ENCODE peak calls at places on chromosomes 13 and 19, in ten cellular contexts. One of them, this sample, is unnamed.

GRCh38 chr19:47729799-47730520 is 15.4 kb upstream of the NOP53 start:
- DNase-seq in HepG2: peak
- DNase-seq in heart left ventricle: peak
- DNase-seq in gastrocnemius medialis: peak
- DNase-seq in Peyer's patch: no peak
- DNase-seq in IMR-90: no peak
- DNase-seq in suprapubic skin: no peak
- DNase-seq in A549: peak
- DNase-seq in body of pancreas: peak
- DNase-seq in uterus: peak
- DNase-seq in this sample: peak

GRCh38 chr19:15323496-15324235 is 8.7 kb downstream of the BRD4 start:
- DNase-seq in HepG2: peak
- DNase-seq in heart left ventricle: peak
- DNase-seq in gastrocnemius medialis: peak
- DNase-seq in Peyer's patch: no peak
- DNase-seq in IMR-90: peak
- DNase-seq in suprapubic skin: no peak
- DNase-seq in A549: no peak
- DNase-seq in body of pancreas: peak
- DNase-seq in uterus: peak
- DNase-seq in this sample: peak

GRCh38 chr19:5090780-5091575 is 122.1 kb downstream of the KDM4B start:
- DNase-seq in HepG2: no peak
- DNase-seq in heart left ventricle: peak
- DNase-seq in gastrocnemius medialis: no peak
- DNase-seq in Peyer's patch: no peak
- DNase-seq in IMR-90: peak
- DNase-seq in suprapubic skin: no peak
- DNase-seq in A549: no peak
- DNase-seq in body of pancreas: no peak
- DNase-seq in uterus: peak
- DNase-seq in this sample: no peak

GRCh38 chr19:48565090-48565489 is 13.1 kb downstream of the SULT2B1 start:
- DNase-seq in HepG2: peak
- DNase-seq in heart left ventricle: no peak
- DNase-seq in gastrocnemius medialis: no peak
- DNase-seq in Peyer's patch: no peak
- DNase-seq in IMR-90: peak
- DNase-seq in suprapubic skin: no peak
- DNase-seq in A549: peak
- DNase-seq in body of pancreas: no peak
- DNase-seq in uterus: no peak
- DNase-seq in this sample: no peak

GRCh38 chr13:50319603-50320296 is 304.5 kb downstream of the KCNRG start:
- DNase-seq in HepG2: peak
- DNase-seq in heart left ventricle: no peak
- DNase-seq in gastrocnemius medialis: no peak
- DNase-seq in Peyer's patch: no peak
- DNase-seq in IMR-90: peak
- DNase-seq in suprapubic skin: no peak
- DNase-seq in A549: no peak
- DNase-seq in body of pancreas: no peak
- DNase-seq in uterus: no peak
- DNase-seq in this sample: no peak

GRCh38 chr19:43639507-43640423 is at the start of gene CADM4:
- DNase-seq in HepG2: no peak
- DNase-seq in heart left ventricle: no peak
- DNase-seq in gastrocnemius medialis: no peak
- DNase-seq in Peyer's patch: no peak
- DNase-seq in IMR-90: no peak
- DNase-seq in suprapubic skin: no peak
- DNase-seq in A549: no peak
- DNase-seq in body of pancreas: peak
- DNase-seq in uterus: peak
- DNase-seq in this sample: peak

GRCh38 chr13:107864543-107865460 is 350.5 kb downstream of the LIG4 start:
- DNase-seq in HepG2: peak
- DNase-seq in heart left ventricle: no peak
- DNase-seq in gastrocnemius medialis: no peak
- DNase-seq in Peyer's patch: no peak
- DNase-seq in IMR-90: peak
- DNase-seq in suprapubic skin: no peak
- DNase-seq in A549: no peak
- DNase-seq in body of pancreas: no peak
- DNase-seq in uterus: no peak
- DNase-seq in this sample: no peak

GRCh38 chr13:103006706-103007426 is 59.4 kb downstream of the SLC10A2 start:
- DNase-seq in HepG2: no peak
- DNase-seq in heart left ventricle: no peak
- DNase-seq in gastrocnemius medialis: no peak
- DNase-seq in Peyer's patch: no peak
- DNase-seq in IMR-90: no peak
- DNase-seq in suprapubic skin: no peak
- DNase-seq in A549: no peak
- DNase-seq in body of pancreas: no peak
- DNase-seq in uterus: no peak
- DNase-seq in this sample: no peak

GRCh38 chr13:46555722-46556121 is 2.8 kb downstream of the LRCH1 start:
- DNase-seq in HepG2: no peak
- DNase-seq in heart left ventricle: no peak
- DNase-seq in gastrocnemius medialis: no peak
- DNase-seq in Peyer's patch: no peak
- DNase-seq in IMR-90: no peak
- DNase-seq in suprapubic skin: no peak
- DNase-seq in A549: no peak
- DNase-seq in body of pancreas: no peak
- DNase-seq in uterus: no peak
- DNase-seq in this sample: no peak

GRCh38 chr13:46552888-46553520 is at the start of gene LRCH1:
- DNase-seq in HepG2: peak
- DNase-seq in heart left ventricle: peak
- DNase-seq in gastrocnemius medialis: peak
- DNase-seq in Peyer's patch: peak
- DNase-seq in IMR-90: peak
- DNase-seq in suprapubic skin: peak
- DNase-seq in A549: peak
- DNase-seq in body of pancreas: peak
- DNase-seq in uterus: peak
- DNase-seq in this sample: peak

GRCh38 chr13:46553521-46553885 is 533 bp downstream of the LRCH1 start:
- DNase-seq in HepG2: no peak
- DNase-seq in heart left ventricle: no peak
- DNase-seq in gastrocnemius medialis: no peak
- DNase-seq in Peyer's patch: no peak
- DNase-seq in IMR-90: no peak
- DNase-seq in suprapubic skin: no peak
- DNase-seq in A549: no peak
- DNase-seq in body of pancreas: no peak
- DNase-seq in uterus: peak
- DNase-seq in this sample: no peak

GRCh38 chr13:46554971-46555370 is 2.0 kb downstream of the LRCH1 start:
- DNase-seq in HepG2: no peak
- DNase-seq in heart left ventricle: no peak
- DNase-seq in gastrocnemius medialis: no peak
- DNase-seq in Peyer's patch: no peak
- DNase-seq in IMR-90: peak
- DNase-seq in suprapubic skin: no peak
- DNase-seq in A549: no peak
- DNase-seq in body of pancreas: no peak
- DNase-seq in uterus: no peak
- DNase-seq in this sample: no peak

DNA sequence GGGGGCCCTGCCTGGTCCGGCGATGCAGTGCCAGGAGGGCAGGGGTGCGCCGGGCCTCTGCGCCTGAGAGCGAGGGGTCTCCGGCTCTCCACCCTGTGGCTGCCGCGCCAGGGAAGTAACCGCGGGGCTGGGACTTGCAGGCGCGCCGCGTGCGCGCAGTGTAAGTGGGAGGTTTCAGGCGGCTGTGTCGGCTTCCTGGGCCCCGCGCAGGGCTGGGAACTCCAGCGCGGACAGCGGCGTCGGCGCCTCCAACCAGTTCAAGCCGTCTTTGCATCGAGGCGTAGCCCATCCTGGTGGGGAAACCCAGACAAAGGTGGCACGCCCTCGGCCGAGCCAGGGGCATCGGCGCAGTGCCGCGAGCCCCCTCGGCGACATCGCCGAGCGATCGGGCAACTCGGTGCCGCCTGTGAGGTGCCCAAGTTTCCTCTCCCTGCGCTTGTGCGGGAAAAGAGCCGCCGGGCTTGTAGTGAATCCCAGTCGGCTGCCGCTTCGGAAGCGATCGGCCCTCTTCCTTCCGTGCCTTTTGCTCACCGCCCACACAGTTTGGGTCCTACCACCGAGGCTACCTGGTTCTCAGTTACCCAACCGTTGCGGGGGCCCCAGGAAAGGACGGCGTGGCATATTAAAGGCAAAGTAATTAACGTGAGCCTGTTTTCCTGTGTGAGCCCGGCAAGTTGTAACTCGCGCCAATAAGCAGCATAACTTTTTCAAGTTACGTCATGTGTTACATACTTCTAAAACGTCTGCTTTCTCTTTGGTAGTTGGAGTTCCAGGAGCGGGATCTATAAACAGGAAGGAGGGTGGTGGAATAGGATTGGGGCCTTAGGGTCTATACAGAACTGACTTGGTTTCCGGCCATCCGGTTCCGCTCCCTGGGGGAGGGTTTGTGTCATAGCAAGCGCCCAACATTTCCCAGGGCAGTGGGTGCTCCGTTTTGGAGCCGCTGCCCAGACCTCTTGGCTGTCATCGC is 1.2 kb downstream of the LRCH1 start:
- DNase-seq in HepG2: peak
- DNase-seq in heart left ventricle: peak
- DNase-seq in gastrocnemius medialis: peak
- DNase-seq in Peyer's patch: peak
- DNase-seq in IMR-90: peak
- DNase-seq in suprapubic skin: peak
- DNase-seq in A549: peak
- DNase-seq in body of pancreas: peak
- DNase-seq in uterus: peak
- DNase-seq in this sample: peak
- TF ChIP-seq POLR2A in HepG2: no peak
- TF ChIP-seq POLR2A in heart left ventricle: no peak
- TF ChIP-seq POLR2A in gastrocnemius medialis: peak
- TF ChIP-seq POLR2A in Peyer's patch: no peak
- TF ChIP-seq POLR2A in IMR-90: peak
- TF ChIP-seq POLR2A in suprapubic skin: no peak
- TF ChIP-seq POLR2A in A549: no peak
- TF ChIP-seq POLR2A in body of pancreas: peak
- TF ChIP-seq POLR2A in uterus: peak
- TF ChIP-seq POLR2A in this sample: peak

GRCh38 chr19:10217085-10217484 is 14.0 kb downstream of the S1PR2 start:
- DNase-seq in HepG2: no peak
- DNase-seq in heart left ventricle: no peak
- DNase-seq in gastrocnemius medialis: no peak
- DNase-seq in Peyer's patch: no peak
- DNase-seq in IMR-90: no peak
- DNase-seq in suprapubic skin: no peak
- DNase-seq in A549: no peak
- DNase-seq in body of pancreas: no peak
- DNase-seq in uterus: no peak
- DNase-seq in this sample: no peak

GRCh38 chr19:10220695-10221094 is 10.4 kb downstream of the S1PR2 start:
- DNase-seq in HepG2: no peak
- DNase-seq in heart left ventricle: no peak
- DNase-seq in gastrocnemius medialis: no peak
- DNase-seq in Peyer's patch: no peak
- DNase-seq in IMR-90: no peak
- DNase-seq in suprapubic skin: no peak
- DNase-seq in A549: no peak
- DNase-seq in body of pancreas: no peak
- DNase-seq in uterus: no peak
- DNase-seq in this sample: no peak

GRCh38 chr19:10223488-10224213 is 7.5 kb downstream of the S1PR2 start:
- DNase-seq in HepG2: no peak
- DNase-seq in heart left ventricle: no peak
- DNase-seq in gastrocnemius medialis: no peak
- DNase-seq in Peyer's patch: no peak
- DNase-seq in IMR-90: no peak
- DNase-seq in suprapubic skin: no peak
- DNase-seq in A549: no peak
- DNase-seq in body of pancreas: no peak
- DNase-seq in uterus: no peak
- DNase-seq in this sample: no peak

GRCh38 chr19:10222201-10222890 is 8.8 kb downstream of the S1PR2 start:
- DNase-seq in HepG2: no peak
- DNase-seq in heart left ventricle: no peak
- DNase-seq in gastrocnemius medialis: no peak
- DNase-seq in Peyer's patch: no peak
- DNase-seq in IMR-90: no peak
- DNase-seq in suprapubic skin: no peak
- DNase-seq in A549: no peak
- DNase-seq in body of pancreas: no peak
- DNase-seq in uterus: no peak
- DNase-seq in this sample: no peak

GRCh38 chr19:10219678-10220077 is 11.5 kb downstream of the S1PR2 start:
- DNase-seq in HepG2: peak
- DNase-seq in heart left ventricle: no peak
- DNase-seq in gastrocnemius medialis: no peak
- DNase-seq in Peyer's patch: no peak
- DNase-seq in IMR-90: peak
- DNase-seq in suprapubic skin: no peak
- DNase-seq in A549: no peak
- DNase-seq in body of pancreas: no peak
- DNase-seq in uterus: no peak
- DNase-seq in this sample: no peak
- TF ChIP-seq POLR2A in HepG2: no peak
- TF ChIP-seq POLR2A in heart left ventricle: no peak
- TF ChIP-seq POLR2A in gastrocnemius medialis: no peak
- TF ChIP-seq POLR2A in Peyer's patch: no peak
- TF ChIP-seq POLR2A in IMR-90: no peak
- TF ChIP-seq POLR2A in suprapubic skin: no peak
- TF ChIP-seq POLR2A in A549: no peak
- TF ChIP-seq POLR2A in body of pancreas: no peak
- TF ChIP-seq POLR2A in uterus: no peak
- TF ChIP-seq POLR2A in this sample: no peak

DNA sequence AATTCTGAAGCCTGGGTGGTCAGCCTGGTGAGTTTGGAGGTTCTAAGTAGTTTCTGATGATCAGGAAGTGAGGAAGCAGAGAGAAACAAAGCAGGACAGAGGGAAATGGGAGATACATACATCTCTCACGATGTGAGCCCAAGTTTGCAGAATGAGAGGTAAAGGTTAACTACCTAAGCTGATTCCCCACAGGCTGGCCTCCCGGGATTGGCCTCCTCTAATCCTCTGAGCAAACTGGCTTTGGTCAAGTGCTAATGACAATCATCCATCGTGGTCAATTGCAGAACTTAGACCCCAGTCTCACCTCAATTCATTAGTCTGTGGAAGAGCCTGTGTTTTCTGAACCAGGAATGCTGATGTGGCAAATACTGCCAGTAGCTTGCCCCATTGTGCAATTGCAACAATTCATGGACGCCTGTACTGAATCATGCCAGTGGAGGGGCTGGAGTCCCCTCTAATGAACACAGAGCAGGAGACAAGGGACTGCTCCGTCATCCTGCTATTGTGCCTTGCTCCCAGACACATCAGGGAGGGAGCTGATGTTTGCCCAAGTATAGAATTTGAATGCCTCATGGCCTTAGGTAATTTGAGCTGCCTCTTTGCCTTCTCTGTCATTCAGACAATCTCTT is 1256.6 kb downstream of the EFNB2 start:
- DNase-seq in HepG2: no peak
- DNase-seq in heart left ventricle: no peak
- DNase-seq in gastrocnemius medialis: no peak
- DNase-seq in Peyer's patch: no peak
- DNase-seq in IMR-90: no peak
- DNase-seq in suprapubic skin: no peak
- DNase-seq in A549: no peak
- DNase-seq in body of pancreas: no peak
- DNase-seq in uterus: no peak
- DNase-seq in this sample: no peak
- TF ChIP-seq POLR2A in HepG2: no peak
- TF ChIP-seq POLR2A in heart left ventricle: no peak
- TF ChIP-seq POLR2A in gastrocnemius medialis: no peak
- TF ChIP-seq POLR2A in Peyer's patch: no peak
- TF ChIP-seq POLR2A in IMR-90: no peak
- TF ChIP-seq POLR2A in suprapubic skin: no peak
- TF ChIP-seq POLR2A in A549: no peak
- TF ChIP-seq POLR2A in body of pancreas: no peak
- TF ChIP-seq POLR2A in uterus: no peak
- TF ChIP-seq POLR2A in this sample: no peak

DNA sequence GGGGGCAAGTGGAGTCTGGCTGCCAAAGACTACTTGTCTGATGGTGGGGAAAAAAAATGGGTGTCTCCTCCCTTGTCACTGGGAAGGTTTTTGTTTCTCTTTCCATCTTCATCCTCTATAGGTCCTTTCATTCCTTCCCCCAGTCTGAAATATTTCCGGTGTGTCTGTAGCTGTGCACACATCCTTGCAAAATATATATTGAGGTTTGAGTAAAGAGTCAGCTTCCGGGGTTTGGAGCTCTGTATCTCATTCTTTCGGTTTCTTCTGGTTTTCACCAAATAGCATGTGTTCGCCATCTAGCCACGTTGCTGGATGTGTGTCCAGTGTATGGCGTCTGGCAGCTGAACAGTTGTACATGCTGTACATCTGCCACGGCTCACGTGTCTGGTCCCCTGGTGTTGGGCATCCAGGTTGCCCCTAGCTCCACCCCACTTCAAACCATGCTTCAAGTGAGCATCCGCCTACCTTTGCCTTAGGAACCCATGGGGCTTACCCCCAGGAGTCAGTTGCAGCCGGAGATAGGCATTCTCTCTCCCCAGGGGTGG is 142.2 kb downstream of the SIPA1L3 start:
- DNase-seq in HepG2: no peak
- DNase-seq in heart left ventricle: no peak
- DNase-seq in gastrocnemius medialis: no peak
- DNase-seq in Peyer's patch: peak
- DNase-seq in IMR-90: no peak
- DNase-seq in suprapubic skin: no peak
- DNase-seq in A549: no peak
- DNase-seq in body of pancreas: no peak
- DNase-seq in uterus: no peak
- DNase-seq in this sample: peak
- TF ChIP-seq POLR2A in HepG2: no peak
- TF ChIP-seq POLR2A in heart left ventricle: no peak
- TF ChIP-seq POLR2A in gastrocnemius medialis: no peak
- TF ChIP-seq POLR2A in Peyer's patch: no peak
- TF ChIP-seq POLR2A in IMR-90: no peak
- TF ChIP-seq POLR2A in suprapubic skin: no peak
- TF ChIP-seq POLR2A in A549: no peak
- TF ChIP-seq POLR2A in body of pancreas: no peak
- TF ChIP-seq POLR2A in uterus: no peak
- TF ChIP-seq POLR2A in this sample: no peak

This sample was measured in transverse colon.